ENCODE peak calls at places on chromosomes 12 and 14, in four cellular contexts. One of them, this sample, is unnamed.

GRCh38 chr14:99274346-99275221 is 2.6 kb upstream of the BCL11B start:
- DNase-seq in A549: peak
- DNase-seq in HCT116: peak
- DNase-seq in SK-N-SH: peak
- DNase-seq in this sample: peak

GRCh38 chr12:46926536-46926935 is 100.7 kb upstream of the SLC38A4 start:
- DNase-seq in A549: no peak
- DNase-seq in SK-N-SH: no peak
- DNase-seq in HCT116: no peak
- DNase-seq in this sample: peak

GRCh38 chr12:121456551-121456950 is 56.6 kb downstream of the RNF34 start:
- DNase-seq in HCT116: no peak
- DNase-seq in A549: no peak
- DNase-seq in SK-N-SH: no peak
- DNase-seq in this sample: no peak

GRCh38 chr14:69858801-69859200 is 20.4 kb upstream of the SMOC1 start:
- DNase-seq in A549: no peak
- DNase-seq in HCT116: no peak
- DNase-seq in SK-N-SH: no peak
- DNase-seq in this sample: no peak

GRCh38 chr12:74539765-74540526 is 2.3 kb downstream of the ATXN7L3B start:
- DNase-seq in SK-N-SH: no peak
- DNase-seq in A549: no peak
- DNase-seq in HCT116: no peak
- DNase-seq in this sample: peak

GRCh38 chr12:109763201-109763841 is 49.7 kb downstream of the FAM222A start:
- DNase-seq in SK-N-SH: no peak
- DNase-seq in A549: peak
- DNase-seq in HCT116: no peak
- DNase-seq in this sample: peak

GRCh38 chr12:112354399-112354798 is 27.8 kb downstream of the HECTD4 start:
- DNase-seq in HCT116: no peak
- DNase-seq in SK-N-SH: no peak
- DNase-seq in A549: peak
- DNase-seq in this sample: peak

GRCh38 chr14:95545769-95546168 is 10.9 kb downstream of the GLRX5 start:
- DNase-seq in SK-N-SH: no peak
- DNase-seq in A549: peak
- DNase-seq in HCT116: peak
- DNase-seq in this sample: peak

GRCh38 chr12:11815397-11815796 is 165.9 kb downstream of the ETV6 start:
- DNase-seq in HCT116: no peak
- DNase-seq in SK-N-SH: no peak
- DNase-seq in A549: no peak
- DNase-seq in this sample: no peak

GRCh38 chr14:59055439-59056045 is 132.9 kb upstream of the DAAM1 start:
- DNase-seq in SK-N-SH: peak
- DNase-seq in HCT116: peak
- DNase-seq in A549: peak
- DNase-seq in this sample: peak

GRCh38 chr12:128911861-128912260 is 58.6 kb downstream of the GLT1D1 start:
- DNase-seq in HCT116: no peak
- DNase-seq in SK-N-SH: no peak
- DNase-seq in A549: no peak
- DNase-seq in this sample: no peak

GRCh38 chr12:95976416-95976832 is 19.7 kb downstream of the HAL start:
- DNase-seq in SK-N-SH: no peak
- DNase-seq in A549: no peak
- DNase-seq in HCT116: no peak
- DNase-seq in this sample: no peak

GRCh38 chr12:16669756-16670155 is 63.8 kb upstream of the LMO3 start:
- DNase-seq in SK-N-SH: no peak
- DNase-seq in A549: no peak
- DNase-seq in HCT116: no peak
- DNase-seq in this sample: no peak

GRCh38 chr12:26401874-26402273 is 206.5 kb downstream of the SSPN start:
- DNase-seq in A549: no peak
- DNase-seq in HCT116: no peak
- DNase-seq in SK-N-SH: no peak
- DNase-seq in this sample: no peak
- TF ChIP-seq MAX in A549: no peak
- TF ChIP-seq MAX in HCT116: no peak
- TF ChIP-seq MAX in SK-N-SH: no peak
- TF ChIP-seq MAX in this sample: no peak

GRCh38 chr14:70888151-70888499 is 19.1 kb upstream of the PCNX1 start:
- DNase-seq in SK-N-SH: no peak
- DNase-seq in A549: no peak
- DNase-seq in HCT116: no peak
- DNase-seq in this sample: peak
- TF ChIP-seq MAX in SK-N-SH: no peak
- TF ChIP-seq MAX in A549: no peak
- TF ChIP-seq MAX in HCT116: no peak
- TF ChIP-seq MAX in this sample: no peak

GRCh38 chr12:49539406-49540228 is 787 bp downstream of the KCNH3 start:
- DNase-seq in A549: no peak
- DNase-seq in HCT116: no peak
- DNase-seq in SK-N-SH: peak
- DNase-seq in this sample: no peak

GRCh38 chr12:49537231-49537708 is 1.6 kb upstream of the KCNH3 start:
- DNase-seq in SK-N-SH: no peak
- DNase-seq in A549: no peak
- DNase-seq in HCT116: no peak
- DNase-seq in this sample: no peak

GRCh38 chr12:49536526-49537195 is 2.2 kb upstream of the KCNH3 start:
- DNase-seq in HCT116: no peak
- DNase-seq in SK-N-SH: no peak
- DNase-seq in A549: no peak
- DNase-seq in this sample: peak

GRCh38 chr12:49538740-49539403 is at the start of gene KCNH3:
- DNase-seq in HCT116: peak
- DNase-seq in A549: peak
- DNase-seq in SK-N-SH: peak
- DNase-seq in this sample: peak

GRCh38 chr12:49537709-49538601 is 875 bp upstream of the KCNH3 start:
- DNase-seq in HCT116: no peak
- DNase-seq in SK-N-SH: peak
- DNase-seq in A549: no peak
- DNase-seq in this sample: peak
- TF ChIP-seq MAX in HCT116: no peak
- TF ChIP-seq MAX in SK-N-SH: no peak
- TF ChIP-seq MAX in A549: peak
- TF ChIP-seq MAX in this sample: no peak

GRCh38 chr12:67640863-67641262 is 7.7 kb upstream of the DYRK2 start:
- DNase-seq in SK-N-SH: no peak
- DNase-seq in HCT116: no peak
- DNase-seq in A549: no peak
- DNase-seq in this sample: no peak
- TF ChIP-seq MAX in SK-N-SH: no peak
- TF ChIP-seq MAX in HCT116: no peak
- TF ChIP-seq MAX in A549: no peak
- TF ChIP-seq MAX in this sample: no peak

GRCh38 chr12:59742831-59743230 is 147.0 kb downstream of the SLC16A7 start:
- DNase-seq in A549: no peak
- DNase-seq in HCT116: no peak
- DNase-seq in SK-N-SH: no peak
- DNase-seq in this sample: no peak
- TF ChIP-seq MAX in A549: no peak
- TF ChIP-seq MAX in HCT116: no peak
- TF ChIP-seq MAX in SK-N-SH: no peak
- TF ChIP-seq MAX in this sample: no peak

GRCh38 chr12:65967696-65968095 is 143.4 kb downstream of the HMGA2 start:
- DNase-seq in A549: no peak
- DNase-seq in SK-N-SH: no peak
- DNase-seq in HCT116: no peak
- DNase-seq in this sample: no peak

GRCh38 chr12:65966852-65967593 is 142.7 kb downstream of the HMGA2 start:
- DNase-seq in HCT116: no peak
- DNase-seq in A549: no peak
- DNase-seq in SK-N-SH: no peak
- DNase-seq in this sample: no peak

GRCh38 chr12:65968359-65968758 is 144.1 kb downstream of the HMGA2 start:
- DNase-seq in SK-N-SH: no peak
- DNase-seq in HCT116: no peak
- DNase-seq in A549: no peak
- DNase-seq in this sample: no peak

GRCh38 chr12:65962921-65963883 is 138.9 kb downstream of the HMGA2 start:
- DNase-seq in A549: peak
- DNase-seq in SK-N-SH: peak
- DNase-seq in HCT116: peak
- DNase-seq in this sample: peak

DNA sequence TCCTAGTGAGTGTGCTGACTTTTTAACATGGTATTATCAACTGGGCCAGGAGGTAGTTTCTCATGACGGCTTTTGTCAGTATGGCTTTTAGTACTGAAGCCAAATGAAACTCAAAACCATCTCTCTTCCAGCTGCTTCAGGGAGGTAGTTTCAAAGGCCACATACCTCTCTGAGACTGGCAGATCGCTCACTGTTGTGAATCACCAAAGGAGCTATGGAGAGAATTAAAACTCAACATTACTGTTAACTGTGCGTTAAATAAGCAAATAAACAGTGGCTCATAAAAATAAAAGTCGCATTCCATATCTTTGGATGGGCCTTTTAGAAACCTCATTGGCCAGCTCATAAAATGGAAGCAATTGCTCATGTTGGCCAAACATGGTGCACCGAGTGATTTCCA is 141.1 kb downstream of the HMGA2 start:
- DNase-seq in A549: peak
- DNase-seq in HCT116: no peak
- DNase-seq in SK-N-SH: no peak
- DNase-seq in this sample: no peak
- TF ChIP-seq MAX in A549: no peak
- TF ChIP-seq MAX in HCT116: no peak
- TF ChIP-seq MAX in SK-N-SH: no peak
- TF ChIP-seq MAX in this sample: no peak